ENCODE peak calls at places on chromosomes 3 and 15, in six cellular contexts. One of them, this sample, is unnamed.

GRCh38 chr3:14827776-14828175 is 9.0 kb downstream of the FGD5 start:
- DNase-seq in body of pancreas: no peak
- DNase-seq in neural crest cell: no peak
- DNase-seq in left ventricle myocardium superior: no peak
- DNase-seq in ACHN: no peak
- DNase-seq in NCI-H524: no peak
- DNase-seq in this sample: no peak

GRCh38 chr3:127722928-127723603 is 50.3 kb downstream of the ABTB1 start:
- DNase-seq in left ventricle myocardium superior: no peak
- DNase-seq in NCI-H524: peak
- DNase-seq in body of pancreas: no peak
- DNase-seq in neural crest cell: no peak
- DNase-seq in ACHN: no peak
- DNase-seq in this sample: no peak

GRCh38 chr15:32942286-32942927 is 224.6 kb downstream of the GREM1 start:
- DNase-seq in NCI-H524: no peak
- DNase-seq in body of pancreas: no peak
- DNase-seq in neural crest cell: no peak
- DNase-seq in left ventricle myocardium superior: no peak
- DNase-seq in ACHN: no peak
- DNase-seq in this sample: no peak

GRCh38 chr3:117314441-117314840 is 604.9 kb downstream of the TUSC7 start:
- DNase-seq in neural crest cell: no peak
- DNase-seq in NCI-H524: no peak
- DNase-seq in ACHN: no peak
- DNase-seq in body of pancreas: no peak
- DNase-seq in left ventricle myocardium superior: no peak
- DNase-seq in this sample: no peak

GRCh38 chr3:69014022-69014580 is 617 bp upstream of the EOGT start:
- DNase-seq in NCI-H524: no peak
- DNase-seq in ACHN: peak
- DNase-seq in neural crest cell: no peak
- DNase-seq in left ventricle myocardium superior: no peak
- DNase-seq in body of pancreas: no peak
- DNase-seq in this sample: no peak

GRCh38 chr3:141294848-141295247 is 63.2 kb downstream of the PXYLP1 start:
- DNase-seq in body of pancreas: no peak
- DNase-seq in NCI-H524: no peak
- DNase-seq in ACHN: peak
- DNase-seq in left ventricle myocardium superior: no peak
- DNase-seq in neural crest cell: no peak
- DNase-seq in this sample: no peak

GRCh38 chr15:90160781-90161727 is 40.1 kb upstream of the SEMA4B start:
- DNase-seq in left ventricle myocardium superior: no peak
- DNase-seq in neural crest cell: no peak
- DNase-seq in NCI-H524: no peak
- DNase-seq in ACHN: no peak
- DNase-seq in body of pancreas: peak
- DNase-seq in this sample: peak

GRCh38 chr3:186303985-186304384 is 58.0 kb downstream of the DGKG start:
- DNase-seq in NCI-H524: no peak
- DNase-seq in body of pancreas: no peak
- DNase-seq in left ventricle myocardium superior: no peak
- DNase-seq in neural crest cell: no peak
- DNase-seq in ACHN: no peak
- DNase-seq in this sample: no peak

GRCh38 chr15:34336947-34337556 is 529 bp downstream of the SLC12A6 start:
- DNase-seq in left ventricle myocardium superior: no peak
- DNase-seq in ACHN: no peak
- DNase-seq in body of pancreas: no peak
- DNase-seq in neural crest cell: no peak
- DNase-seq in NCI-H524: peak
- DNase-seq in this sample: no peak

GRCh38 chr3:98737301-98737700 is 25.8 kb upstream of the ST3GAL6 start:
- DNase-seq in neural crest cell: no peak
- DNase-seq in body of pancreas: no peak
- DNase-seq in ACHN: no peak
- DNase-seq in left ventricle myocardium superior: no peak
- DNase-seq in NCI-H524: no peak
- DNase-seq in this sample: no peak

This sample was measured in kidney.